ENCODE peak calls at places on chromosomes 13 and 19, in seven cellular contexts. C is germinal center, W is GM12864, A is A172, U is GM23338, N is hepatocyte, X is epithelial cell of prostate. R is an unnamed sample.

GRCh38 chr19:12783226-12783848 is 7.9 kb upstream of the JUNB start:
- DNase-seq in C (no peak), W (no peak), A (peak), U (peak), N (no peak), X (no peak), R (no peak)

GRCh38 chr19:17775991-17776803 is 18.7 kb upstream of the B3GNT3 start:
- DNase-seq in C (peak), W (peak), A (no peak), U (no peak), N (no peak), X (no peak), R (peak)

GRCh38 chr13:51194942-51195341 is 27.3 kb upstream of the FAM124A start:
- DNase-seq in C (no peak), W (no peak), A (no peak), U (no peak), N (no peak), X (no peak), R (no peak)

GRCh38 chr13:95355491-95355890 is 54.2 kb upstream of the ABCC4 start:
- DNase-seq in C (no peak), W (no peak), A (peak), U (no peak), N (peak), X (no peak), R (no peak)

GRCh38 chr13:112722433-112723250 is 32.8 kb downstream of the ATP11A start:
- DNase-seq in C (no peak), W (no peak), A (peak), U (peak), N (peak), X (no peak), R (no peak)

GRCh38 chr19:58563823-58564222 is 5.4 kb upstream of the UBE2M start:
- DNase-seq in C (no peak), W (no peak), A (no peak), U (no peak), N (no peak), X (no peak), R (no peak)

GRCh38 chr13:30371649-30372265 is 50.5 kb upstream of the UBE2L5 start:
- DNase-seq in C (peak), W (peak), A (peak), U (no peak), N (peak), X (peak), R (peak)

GRCh38 chr19:47511681-47512080 is 3.2 kb downstream of the NAPA start:
- DNase-seq in C (no peak), W (no peak), A (no peak), U (no peak), N (no peak), X (no peak), R (no peak)

GRCh38 chr19:32464279-32464678 is 58.7 kb downstream of the DPY19L3 start:
- DNase-seq in C (no peak), W (no peak), A (peak), U (no peak), N (no peak), X (no peak), R (no peak)

GRCh38 chr13:110298566-110299321 is 8.2 kb downstream of the COL4A1 start:
- DNase-seq in C (no peak), W (no peak), A (no peak), U (peak), N (no peak), X (no peak), R (no peak)

GRCh38 chr19:43798546-43799409 is 3.5 kb downstream of the LYPD5 start:
- DNase-seq in C (no peak), W (no peak), A (no peak), U (peak), N (peak), X (no peak), R (no peak)

GRCh38 chr13:39417131-39417530 is 185.9 kb downstream of the LHFPL6 start:
- DNase-seq in C (no peak), W (no peak), A (no peak), U (peak), N (no peak), X (no peak), R (no peak)

GRCh38 chr13:75633285-75633684 is 2.8 kb upstream of the LMO7 start:
- DNase-seq in C (no peak), W (no peak), A (peak), U (no peak), N (no peak), X (no peak), R (no peak)

GRCh38 chr19:41698746-41699230 is 9.6 kb upstream of the CEACAM5 start:
- DNase-seq in C (no peak), W (no peak), A (no peak), U (no peak), N (no peak), X (no peak), R (peak)

GRCh38 chr19:31418055-31418454 is 68.8 kb upstream of the TSHZ3 start:
- DNase-seq in C (no peak), W (no peak), A (no peak), U (peak), N (peak), X (no peak), R (no peak)

GRCh38 chr13:20873348-20873747 is 29.2 kb downstream of the XPO4 start:
- DNase-seq in C (no peak), W (no peak), A (peak), U (no peak), N (no peak), X (no peak), R (no peak)

GRCh38 chr13:111929036-111929616 is 137.8 kb upstream of the SOX1 start:
- DNase-seq in C (no peak), W (no peak), A (no peak), U (no peak), N (no peak), X (no peak), R (no peak)

GRCh38 chr13:112708560-112709240 is 18.9 kb downstream of the ATP11A start:
- DNase-seq in C (no peak), W (no peak), A (no peak), U (no peak), N (no peak), X (no peak), R (no peak)

GRCh38 chr13:99976502-99977115 is 5.0 kb upstream of the ZIC2 start:
- DNase-seq in C (no peak), W (no peak), A (no peak), U (no peak), N (no peak), X (no peak), R (no peak)

GRCh38 chr19:1626417-1627010 is 21.3 kb upstream of the UQCR11 start:
- DNase-seq in C (no peak), W (no peak), A (no peak), U (no peak), N (no peak), X (no peak), R (no peak)

GRCh38 chr19:54391589-54392061 is 23.6 kb upstream of the TTYH1 start:
- DNase-seq in C (no peak), W (no peak), A (no peak), U (peak), N (no peak), X (no peak), R (no peak)

GRCh38 chr19:39949026-39949747 is 14.8 kb upstream of the FCGBP start:
- DNase-seq in C (no peak), W (no peak), A (no peak), U (no peak), N (no peak), X (no peak), R (no peak)

GRCh38 chr13:112073245-112074138 is 6.5 kb downstream of the SOX1 start:
- DNase-seq in C (no peak), W (no peak), A (no peak), U (peak), N (no peak), X (no peak), R (no peak)

GRCh38 chr19:55694241-55694655 is 19.2 kb downstream of the EPN1 start:
- DNase-seq in C (no peak), W (no peak), A (no peak), U (no peak), N (no peak), X (no peak), R (no peak)

GRCh38 chr19:49912965-49913685 is 15.9 kb upstream of the ATF5 start:
- DNase-seq in C (no peak), W (no peak), A (no peak), U (peak), N (peak), X (no peak), R (no peak)

GRCh38 chr13:31192306-31192705 is 7.5 kb upstream of the B3GLCT start:
- DNase-seq in C (no peak), W (no peak), A (no peak), U (no peak), N (no peak), X (no peak), R (no peak)

GRCh38 chr19:28977826-28978225 is 235.1 kb downstream of the UQCRFS1 start:
- DNase-seq in C (no peak), W (no peak), A (no peak), U (peak), N (no peak), X (no peak), R (no peak)

GRCh38 chr19:54208784-54209057 is 8.1 kb downstream of the RPS9 start:
- DNase-seq in C (no peak), W (no peak), A (no peak), U (peak), N (no peak), X (no peak), R (no peak)

GRCh38 chr19:18590273-18591272 is 2.0 kb downstream of the REX1BD start:
- DNase-seq in C (no peak), W (no peak), A (no peak), U (peak), N (peak), X (no peak), R (no peak)

GRCh38 chr13:48142437-48142836 is 47.5 kb upstream of the MED4 start:
- DNase-seq in C (no peak), W (peak), A (no peak), U (no peak), N (no peak), X (no peak), R (peak)

GRCh38 chr19:33667141-33667540 is 45.4 kb downstream of the CHST8 start:
- DNase-seq in C (no peak), W (no peak), A (no peak), U (no peak), N (no peak), X (no peak), R (no peak)

GRCh38 chr13:24161010-24161775 is 673 bp downstream of the SPATA13 start:
- DNase-seq in C (peak), W (no peak), A (no peak), U (peak), N (peak), X (no peak), R (no peak)

GRCh38 chr19:36103842-36104552 is 6.9 kb upstream of the OVOL3 start:
- DNase-seq in C (no peak), W (no peak), A (peak), U (no peak), N (no peak), X (no peak), R (no peak)

R was measured in GM12878.